ENCODE peak calls at places on chromosomes 1 and 21, in seven cellular contexts. V is HCT116, F is GM12891, W is breast epithelium, E is stomach, Z is spleen, L is suprapubic skin. C is an unnamed sample.

GRCh38 chr1:164155337-164155850 is 403.6 kb upstream of the PBX1 start:
- DNase-seq in V (no peak), E (no peak), Z (no peak), W (no peak), L (no peak), F (no peak), C (no peak)

GRCh38 chr1:97593192-97593591 is 327.6 kb downstream of the DPYD start:
- DNase-seq in Z (no peak), F (no peak), E (no peak), W (no peak), L (no peak), V (no peak), C (no peak)

GRCh38 chr1:92486251-92487077 is at the start of gene GFI1:
- DNase-seq in W (no peak), F (peak), E (peak), V (no peak), Z (peak), L (no peak), C (peak)

GRCh38 chr1:68955424-68955823 is 458.5 kb upstream of the DEPDC1 start:
- DNase-seq in V (no peak), Z (no peak), F (no peak), E (no peak), L (no peak), W (no peak), C (no peak)

GRCh38 chr1:15011160-15011559 is 142.4 kb upstream of the TMEM51 start:
- DNase-seq in L (no peak), V (no peak), W (no peak), E (no peak), F (no peak), Z (no peak), C (no peak)

GRCh38 chr21:23936224-23936623 is 1671.1 kb downstream of the MRPL39 start:
- DNase-seq in E (no peak), F (peak), V (no peak), L (no peak), Z (no peak), W (no peak), C (no peak)

GRCh38 chr1:65214340-65215027 is 66.5 kb downstream of the AK4 start:
- DNase-seq in L (no peak), V (no peak), Z (no peak), E (no peak), W (no peak), F (no peak), C (no peak)

GRCh38 chr1:220012259-220012658 is 34.0 kb downstream of the EPRS1 start:
- DNase-seq in V (no peak), F (no peak), W (no peak), E (no peak), L (no peak), Z (no peak), C (no peak)

GRCh38 chr21:44771896-44772525 is 29.6 kb downstream of the UBE2G2 start:
- DNase-seq in L (no peak), W (no peak), F (no peak), E (peak), V (no peak), Z (no peak), C (no peak)

GRCh38 chr1:20604678-20605077 is 15.8 kb downstream of the CDA start:
- DNase-seq in E (no peak), L (no peak), F (no peak), W (no peak), V (no peak), Z (no peak), C (no peak)

GRCh38 chr21:45104560-45104959 is 30.2 kb downstream of the ADARB1 start:
- DNase-seq in F (no peak), V (no peak), Z (no peak), L (no peak), E (peak), W (peak), C (no peak)

GRCh38 chr1:224432672-224433040 is 1.9 kb downstream of the WDR26 start:
- DNase-seq in F (no peak), L (no peak), E (no peak), Z (no peak), V (no peak), W (no peak), C (no peak)

GRCh38 chr1:154779563-154780189 is 90.4 kb downstream of the KCNN3 start:
- DNase-seq in V (no peak), L (no peak), Z (peak), W (no peak), F (no peak), E (no peak), C (no peak)

GRCh38 chr1:23010734-23011449 is 4.8 kb downstream of the TEX46 start:
- DNase-seq in V (peak), E (no peak), L (no peak), Z (no peak), F (no peak), W (no peak), C (no peak)

GRCh38 chr1:226666164-226666506 is 72.9 kb downstream of the ITPKB start:
- DNase-seq in W (no peak), V (no peak), F (no peak), L (no peak), Z (peak), E (no peak), C (no peak)

GRCh38 chr1:47460040-47460439 is 22.2 kb downstream of the FOXD2 start:
- DNase-seq in E (no peak), L (no peak), V (no peak), Z (no peak), F (no peak), W (no peak), C (no peak)

GRCh38 chr1:95916616-95917015 is 682.6 kb downstream of the RWDD3 start:
- DNase-seq in V (no peak), L (no peak), F (no peak), W (no peak), Z (no peak), E (no peak), C (no peak)

GRCh38 chr1:117655220-117655577 is 49.4 kb downstream of the TENT5C start:
- DNase-seq in Z (no peak), F (no peak), E (peak), W (no peak), L (no peak), V (no peak), C (no peak)

GRCh38 chr1:151949371-151950193 is 40.3 kb upstream of the THEM4 start:
- DNase-seq in V (no peak), L (peak), F (no peak), E (no peak), Z (no peak), W (no peak), C (no peak)

GRCh38 chr1:151957098-151957497 is 36.6 kb downstream of the S100A10 start:
- DNase-seq in V (no peak), F (no peak), L (no peak), E (no peak), W (no peak), Z (no peak), C (no peak)

GRCh38 chr1:151948506-151948905 is 39.2 kb upstream of the THEM4 start:
- DNase-seq in Z (no peak), W (no peak), E (no peak), V (no peak), F (no peak), L (no peak), C (no peak)

GRCh38 chr1:151952811-151953210 is 40.8 kb downstream of the S100A10 start:
- DNase-seq in E (no peak), L (no peak), V (no peak), Z (no peak), F (no peak), W (no peak), C (no peak)

DNA sequence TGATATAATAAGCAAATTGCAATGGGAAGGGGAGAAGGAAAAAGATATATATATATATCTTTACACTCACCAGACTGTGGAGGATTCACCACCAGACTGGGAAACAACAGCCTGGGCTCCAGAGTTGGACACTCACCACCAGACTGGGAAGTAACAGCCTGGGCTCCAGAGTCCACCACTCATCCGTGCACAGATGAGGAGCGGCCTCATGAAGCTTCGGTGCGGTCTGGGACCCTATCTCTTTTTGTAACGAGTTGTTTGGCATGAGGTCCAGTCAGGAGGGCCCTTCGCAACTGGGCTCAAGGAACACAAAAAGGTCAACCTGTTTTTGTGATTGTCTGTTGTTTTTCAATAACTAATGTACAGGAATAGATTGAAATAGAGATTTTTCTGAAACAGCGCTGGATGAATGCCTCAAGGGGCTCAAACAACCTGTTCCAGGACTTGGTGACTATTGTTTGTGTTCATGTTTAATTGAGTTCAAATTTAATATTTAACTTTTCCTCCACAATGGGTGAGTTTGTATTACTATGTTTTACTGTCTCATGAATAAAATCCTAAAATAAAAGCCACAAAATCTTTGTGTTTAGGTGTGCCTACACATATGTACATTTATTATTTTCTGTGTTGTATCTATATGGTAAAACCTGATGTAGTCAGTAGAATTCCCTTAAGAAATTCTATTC is 40.1 kb downstream of the S100A10 start:
- DNase-seq in L (no peak), Z (no peak), F (no peak), E (no peak), W (no peak), V (no peak), C (no peak)
- TF ChIP-seq POLR2A in L (no peak), Z (no peak), F (no peak), E (no peak), W (no peak), V (no peak), C (no peak)

GRCh38 chr1:161835963-161836362 is 69.8 kb downstream of the ATF6 start:
- DNase-seq in W (no peak), E (no peak), F (no peak), Z (no peak), V (no peak), L (no peak), C (no peak)

GRCh38 chr1:161839591-161839990 is 73.5 kb downstream of the ATF6 start:
- DNase-seq in E (no peak), W (no peak), L (no peak), F (no peak), V (no peak), Z (no peak), C (no peak)

GRCh38 chr1:161840363-161840762 is 74.2 kb downstream of the ATF6 start:
- DNase-seq in E (no peak), W (no peak), F (no peak), V (no peak), Z (no peak), L (no peak), C (no peak)

GRCh38 chr1:161838362-161838761 is 72.2 kb downstream of the ATF6 start:
- DNase-seq in L (no peak), F (no peak), Z (no peak), V (no peak), W (no peak), E (no peak), C (no peak)

DNA sequence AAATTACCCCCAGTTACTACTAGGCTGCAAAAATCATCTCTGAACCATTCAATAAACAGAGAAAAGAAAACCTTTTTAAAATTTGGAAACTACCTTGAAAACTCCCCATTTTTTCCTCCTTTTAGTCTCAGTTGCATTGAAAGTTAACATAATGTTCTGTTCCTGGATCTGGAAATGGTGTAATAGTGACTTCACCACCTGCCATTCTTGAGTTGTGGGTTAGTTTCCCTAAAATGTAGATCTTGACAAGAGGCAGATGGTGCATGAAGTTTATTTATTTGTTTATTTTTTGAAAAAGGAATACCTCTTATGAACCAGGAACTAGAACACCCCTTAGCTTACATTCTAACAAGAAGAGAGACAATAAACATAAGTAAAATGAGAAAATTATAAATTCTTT is 72.8 kb downstream of the ATF6 start:
- DNase-seq in L (no peak), Z (no peak), W (no peak), F (no peak), E (no peak), V (no peak), C (no peak)
- TF ChIP-seq POLR2AphosphoS5 in L (no peak), Z (no peak), W (no peak), F (no peak), E (no peak), V (no peak), C (no peak)

GRCh38 chr1:146007048-146007784 is 10.8 kb upstream of the TXNIP start:
- DNase-seq in W (no peak), F (peak), E (peak), L (no peak), Z (no peak), V (peak), C (peak)
- TF ChIP-seq POLR2A in W (peak), F (no peak), E (no peak), L (peak), Z (no peak), V (no peak), C (no peak)

GRCh38 chr1:167900907-167901306 is 13.0 kb downstream of the ADCY10 start:
- DNase-seq in Z (no peak), W (no peak), L (no peak), V (no peak), F (no peak), E (no peak), C (no peak)

GRCh38 chr1:167904641-167905040 is 9.3 kb downstream of the ADCY10 start:
- DNase-seq in E (no peak), W (no peak), F (no peak), L (no peak), V (no peak), Z (no peak), C (no peak)

GRCh38 chr1:167893798-167894197 is 20.1 kb downstream of the ADCY10 start:
- DNase-seq in V (no peak), L (no peak), Z (no peak), E (no peak), F (no peak), W (no peak), C (no peak)

GRCh38 chr1:167898578-167899222 is 15.2 kb downstream of the ADCY10 start:
- DNase-seq in F (no peak), W (no peak), V (no peak), E (no peak), Z (no peak), L (no peak), C (no peak)

GRCh38 chr1:167899253-167899681 is 14.7 kb downstream of the ADCY10 start:
- DNase-seq in Z (no peak), L (peak), E (peak), V (no peak), W (no peak), F (peak), C (peak)
- TF ChIP-seq POLR2AphosphoS5 in Z (no peak), L (no peak), E (peak), V (no peak), W (no peak), F (no peak), C (no peak)

GRCh38 chr1:203769505-203770343 is 4.7 kb downstream of the LAX1 start:
- DNase-seq in E (peak), Z (no peak), F (no peak), L (peak), V (no peak), W (peak), C (no peak)
- TF ChIP-seq POLR2A in E (no peak), Z (no peak), F (no peak), L (no peak), V (no peak), W (no peak), C (no peak)

GRCh38 chr1:112527266-112528010 is 18.7 kb downstream of the WNT2B start:
- DNase-seq in L (no peak), W (no peak), Z (no peak), F (no peak), E (no peak), V (no peak), C (no peak)
- TF ChIP-seq POLR2AphosphoS5 in L (no peak), W (no peak), Z (no peak), F (no peak), E (no peak), V (no peak), C (no peak)